ENCODE peak calls at places on chromosome 18, in ten cellular contexts. V is HCT116, S is HL-60, B is GM12892, W is vagina, U is suprapubic skin, A is transverse colon, T is HepG2, N is endothelial cell of umbilical vein, O is sigmoid colon. C is an unnamed sample.

GRCh38 chr18:56200381-56200831 is 438.0 kb downstream of the TXNL1 start:
- DNase-seq in V (no peak), S (no peak), B (no peak), W (no peak), U (no peak), A (no peak), T (no peak), N (peak), O (no peak), C (no peak)

GRCh38 chr18:79576686-79577351 is 102.8 kb upstream of the CTDP1 start:
- DNase-seq in V (no peak), S (no peak), B (no peak), W (no peak), U (peak), A (peak), T (no peak), N (no peak), O (peak), C (peak)

GRCh38 chr18:49020129-49020528 is 69.4 kb upstream of the SMAD7 start:
- DNase-seq in V (no peak), S (no peak), B (no peak), W (peak), U (no peak), A (peak), T (no peak), N (no peak), O (no peak), C (peak)

GRCh38 chr18:37701967-37702366 is 136.4 kb upstream of the CELF4 start:
- DNase-seq in V (no peak), S (no peak), B (no peak), W (no peak), U (no peak), A (no peak), T (no peak), N (no peak), O (no peak), C (no peak)

GRCh38 chr18:37403100-37403781 is 162.4 kb downstream of the CELF4 start:
- DNase-seq in V (no peak), S (no peak), B (no peak), W (no peak), U (no peak), A (no peak), T (no peak), N (no peak), O (no peak), C (no peak)

GRCh38 chr18:58784601-58785137 is 80.0 kb upstream of the ZNF532 start:
- DNase-seq in V (no peak), S (no peak), B (no peak), W (no peak), U (no peak), A (no peak), T (no peak), N (peak), O (no peak), C (no peak)

GRCh38 chr18:55457028-55457427 is 131.0 kb downstream of the TCF4 start:
- DNase-seq in V (no peak), S (no peak), B (no peak), W (no peak), U (no peak), A (no peak), T (no peak), N (no peak), O (no peak), C (no peak)

GRCh38 chr18:56086176-56086575 is 498.2 kb upstream of the TCF4 start:
- DNase-seq in V (no peak), S (no peak), B (no peak), W (no peak), U (no peak), A (no peak), T (no peak), N (no peak), O (no peak), C (no peak)

GRCh38 chr18:23380001-23380550 is 73.0 kb upstream of the RIOK3 start:
- DNase-seq in V (no peak), S (no peak), B (no peak), W (no peak), U (no peak), A (no peak), T (no peak), N (peak), O (no peak), C (no peak)

GRCh38 chr18:3652380-3653262 is 202.6 kb downstream of the TGIF1 start:
- DNase-seq in V (peak), S (peak), B (no peak), W (no peak), U (peak), A (peak), T (peak), N (peak), O (no peak), C (peak)

GRCh38 chr18:28087173-28087563 is 89.8 kb downstream of the CDH2 start:
- DNase-seq in V (no peak), S (no peak), B (no peak), W (no peak), U (no peak), A (peak), T (peak), N (peak), O (no peak), C (peak)

GRCh38 chr18:23354625-23355024 is 98.5 kb upstream of the RIOK3 start:
- DNase-seq in V (no peak), S (no peak), B (no peak), W (no peak), U (no peak), A (no peak), T (peak), N (peak), O (no peak), C (no peak)

GRCh38 chr18:22711381-22711717 is 221.8 kb upstream of the RBBP8 start:
- DNase-seq in V (no peak), S (no peak), B (no peak), W (no peak), U (no peak), A (no peak), T (peak), N (no peak), O (no peak), C (no peak)

GRCh38 chr18:22556271-22556990 is 138.7 kb upstream of the CTAGE1 start:
- DNase-seq in V (no peak), S (no peak), B (no peak), W (no peak), U (no peak), A (no peak), T (no peak), N (peak), O (peak), C (peak)

GRCh38 chr18:13252696-13253410 is 34.3 kb downstream of the LDLRAD4 start:
- DNase-seq in V (no peak), S (no peak), B (no peak), W (no peak), U (peak), A (no peak), T (no peak), N (no peak), O (peak), C (no peak)

GRCh38 chr18:26812462-26812861 is 53.0 kb downstream of the AQP4 start:
- DNase-seq in V (no peak), S (no peak), B (no peak), W (no peak), U (no peak), A (no peak), T (no peak), N (no peak), O (no peak), C (no peak)

GRCh38 chr18:22813648-22814328 is 119.3 kb upstream of the RBBP8 start:
- DNase-seq in V (no peak), S (peak), B (no peak), W (no peak), U (no peak), A (no peak), T (peak), N (peak), O (no peak), C (no peak)

GRCh38 chr18:21448301-21448700 is 152.2 kb downstream of the ESCO1 start:
- DNase-seq in V (no peak), S (no peak), B (no peak), W (no peak), U (no peak), A (no peak), T (no peak), N (no peak), O (no peak), C (no peak)

GRCh38 chr18:34909637-34910364 is 131.4 kb upstream of the MAPRE2 start:
- DNase-seq in V (no peak), S (no peak), B (no peak), W (no peak), U (no peak), A (no peak), T (no peak), N (no peak), O (no peak), C (no peak)

GRCh38 chr18:32488078-32488477 is 17.4 kb upstream of the GAREM1 start:
- DNase-seq in V (no peak), S (no peak), B (no peak), W (no peak), U (no peak), A (no peak), T (no peak), N (no peak), O (no peak), C (no peak)

GRCh38 chr18:57965246-57965645 is 78.8 kb upstream of the NEDD4L start:
- DNase-seq in V (no peak), S (no peak), B (no peak), W (no peak), U (no peak), A (no peak), T (no peak), N (no peak), O (no peak), C (no peak)

GRCh38 chr18:28432350-28432749 is 255.4 kb upstream of the CDH2 start:
- DNase-seq in V (no peak), S (no peak), B (no peak), W (no peak), U (no peak), A (no peak), T (no peak), N (peak), O (no peak), C (no peak)

GRCh38 chr18:76564117-76564516 is 69.1 kb upstream of the ZNF516 start:
- DNase-seq in V (peak), S (no peak), B (no peak), W (no peak), U (no peak), A (no peak), T (no peak), N (no peak), O (no peak), C (no peak)

GRCh38 chr18:76567835-76568445 is 72.9 kb upstream of the ZNF516 start:
- DNase-seq in V (no peak), S (no peak), B (no peak), W (no peak), U (no peak), A (no peak), T (no peak), N (no peak), O (no peak), C (no peak)

GRCh38 chr18:76566987-76567386 is 71.9 kb upstream of the ZNF516 start:
- DNase-seq in V (no peak), S (no peak), B (no peak), W (no peak), U (no peak), A (no peak), T (no peak), N (no peak), O (no peak), C (no peak)

GRCh38 chr18:76564636-76565237 is 69.7 kb upstream of the ZNF516 start:
- DNase-seq in V (no peak), S (no peak), B (no peak), W (no peak), U (no peak), A (no peak), T (no peak), N (no peak), O (no peak), C (no peak)

GRCh38 chr18:76565238-76566173 is 70.5 kb upstream of the ZNF516 start:
- DNase-seq in V (no peak), S (peak), B (no peak), W (no peak), U (peak), A (peak), T (peak), N (peak), O (peak), C (peak)
- TF ChIP-seq POLR2AphosphoS5 in V (no peak), S (peak), B (no peak), W (peak), U (no peak), A (peak), T (no peak), N (no peak), O (peak), C (peak)

GRCh38 chr18:5746844-5747243 is 148.5 kb downstream of the TMEM200C start:
- DNase-seq in V (no peak), S (no peak), B (no peak), W (peak), U (no peak), A (no peak), T (peak), N (no peak), O (no peak), C (no peak)
- TF ChIP-seq POLR2AphosphoS5 in V (no peak), S (no peak), B (no peak), W (no peak), U (no peak), A (no peak), T (no peak), N (no peak), O (no peak), C (no peak)

GRCh38 chr18:77210249-77210648 is 39.4 kb upstream of the GALR1 start:
- DNase-seq in V (no peak), S (no peak), B (no peak), W (no peak), U (peak), A (no peak), T (no peak), N (no peak), O (no peak), C (no peak)

GRCh38 chr18:77207540-77207939 is 42.1 kb upstream of the GALR1 start:
- DNase-seq in V (peak), S (peak), B (peak), W (no peak), U (peak), A (peak), T (peak), N (peak), O (peak), C (peak)

GRCh38 chr18:77209587-77209986 is 40.1 kb upstream of the GALR1 start:
- DNase-seq in V (no peak), S (no peak), B (no peak), W (no peak), U (no peak), A (no peak), T (no peak), N (no peak), O (no peak), C (no peak)

GRCh38 chr18:77206676-77207370 is 42.8 kb upstream of the GALR1 start:
- DNase-seq in V (no peak), S (no peak), B (no peak), W (no peak), U (peak), A (no peak), T (no peak), N (no peak), O (peak), C (no peak)

DNA sequence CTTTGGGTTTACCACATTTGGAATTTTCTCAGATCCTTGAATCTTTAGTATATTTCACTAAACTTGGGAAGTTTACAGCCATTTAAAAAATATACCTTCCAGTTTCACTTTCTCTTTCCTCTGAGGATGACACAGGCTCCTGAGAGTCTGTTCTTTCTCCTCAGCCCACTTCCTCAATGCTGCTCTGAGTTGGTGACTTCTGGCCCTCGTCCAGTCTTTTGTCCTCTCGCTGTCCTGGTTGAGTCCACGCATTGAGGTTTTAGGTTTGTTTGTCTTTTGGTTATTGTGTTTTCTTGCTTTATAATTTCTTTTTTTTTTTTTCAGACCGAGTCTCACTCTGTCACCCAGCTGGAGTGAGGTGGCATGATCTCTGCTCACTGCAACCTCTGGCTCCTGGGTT is 40.7 kb upstream of the GALR1 start:
- DNase-seq in V (no peak), S (peak), B (peak), W (no peak), U (peak), A (peak), T (no peak), N (peak), O (peak), C (peak)
- TF ChIP-seq POLR2AphosphoS5 in V (no peak), S (peak), B (no peak), W (no peak), U (no peak), A (no peak), T (no peak), N (no peak), O (no peak), C (peak)

GRCh38 chr18:70233974-70234373 is 28.5 kb upstream of the RTTN start:
- DNase-seq in V (no peak), S (no peak), B (no peak), W (no peak), U (no peak), A (no peak), T (no peak), N (no peak), O (no peak), C (no peak)
- TF ChIP-seq POLR2AphosphoS5 in V (no peak), S (no peak), B (no peak), W (no peak), U (no peak), A (no peak), T (no peak), N (no peak), O (no peak), C (no peak)

DNA sequence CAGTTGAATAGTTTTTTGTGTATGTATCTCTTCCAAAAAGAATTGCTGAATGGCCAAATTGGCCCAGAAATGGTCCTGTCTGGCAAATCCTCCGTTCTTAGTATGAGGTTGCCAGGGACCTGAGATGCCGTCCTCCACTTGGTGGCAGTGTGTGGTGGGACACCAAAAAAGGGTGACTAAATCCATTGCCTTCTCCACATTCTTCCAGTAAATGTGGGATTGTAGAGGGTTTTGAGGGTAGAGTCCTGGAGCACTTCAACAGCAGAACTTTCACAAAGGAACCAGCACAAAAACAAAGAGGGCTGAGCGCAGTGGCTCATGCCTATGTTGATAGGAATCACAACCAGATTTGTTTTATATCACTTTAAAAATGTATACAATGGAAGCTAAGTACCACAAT is 199.9 kb downstream of the BCL2 start:
- DNase-seq in V (peak), S (no peak), B (no peak), W (no peak), U (no peak), A (no peak), T (peak), N (peak), O (no peak), C (no peak)
- TF ChIP-seq POLR2AphosphoS5 in V (no peak), S (no peak), B (no peak), W (no peak), U (no peak), A (no peak), T (no peak), N (no peak), O (no peak), C (no peak)

GRCh38 chr18:9136315-9137141 is at the start of gene ANKRD12:
- DNase-seq in V (peak), S (peak), B (peak), W (peak), U (peak), A (peak), T (peak), N (peak), O (peak), C (peak)

GRCh38 chr18:9139400-9140039 is 2.9 kb downstream of the ANKRD12 start:
- DNase-seq in V (no peak), S (no peak), B (no peak), W (no peak), U (no peak), A (no peak), T (no peak), N (peak), O (no peak), C (no peak)

GRCh38 chr18:9135912-9136314 is 668 bp upstream of the ANKRD12 start:
- DNase-seq in V (peak), S (peak), B (peak), W (no peak), U (no peak), A (peak), T (peak), N (peak), O (no peak), C (no peak)

GRCh38 chr18:9135081-9135911 is 1.3 kb upstream of the ANKRD12 start:
- DNase-seq in V (no peak), S (no peak), B (no peak), W (no peak), U (no peak), A (no peak), T (no peak), N (peak), O (no peak), C (no peak)

GRCh38 chr18:9137168-9138066 is 836 bp downstream of the ANKRD12 start:
- DNase-seq in V (peak), S (peak), B (peak), W (no peak), U (no peak), A (peak), T (peak), N (peak), O (peak), C (peak)
- TF ChIP-seq POLR2AphosphoS5 in V (peak), S (no peak), B (peak), W (no peak), U (peak), A (peak), T (no peak), N (no peak), O (no peak), C (peak)

GRCh38 chr18:41558744-41559143 is 396.3 kb upstream of the PIK3C3 start:
- DNase-seq in V (no peak), S (no peak), B (no peak), W (no peak), U (no peak), A (no peak), T (no peak), N (no peak), O (no peak), C (no peak)
- TF ChIP-seq POLR2AphosphoS5 in V (no peak), S (no peak), B (no peak), W (no peak), U (no peak), A (no peak), T (no peak), N (no peak), O (no peak), C (no peak)

GRCh38 chr18:70448588-70448987 is 159.7 kb downstream of the SOCS6 start:
- DNase-seq in V (no peak), S (no peak), B (no peak), W (no peak), U (no peak), A (no peak), T (no peak), N (no peak), O (no peak), C (no peak)
- TF ChIP-seq POLR2AphosphoS5 in V (no peak), S (no peak), B (no peak), W (no peak), U (no peak), A (no peak), T (no peak), N (no peak), O (no peak), C (no peak)

GRCh38 chr18:45761512-45762114 is 37.6 kb downstream of the SLC14A1 start:
- DNase-seq in V (no peak), S (peak), B (no peak), W (no peak), U (no peak), A (no peak), T (no peak), N (peak), O (no peak), C (no peak)
- TF ChIP-seq POLR2AphosphoS5 in V (no peak), S (no peak), B (no peak), W (no peak), U (no peak), A (no peak), T (no peak), N (no peak), O (no peak), C (no peak)